ENCODE peak calls at places on chromosomes 4 and X, in five cellular contexts. One of them, this sample, is unnamed.
A peak's percentile ranks its signal among the peaks of the same experiment; 100 is the strongest.

GRCh38 chr4:155734065-155734464 is 24.8 kb upstream of the GUCY1B1 start:
- DNase-seq in cardiac fibroblast: peak; percentile 50
- DNase-seq in fibroblast of lung: peak; percentile 48
- DNase-seq in tibial artery: no peak
- DNase-seq in AG09309: no peak
- DNase-seq in this sample: peak; percentile 27

GRCh38 chrX:12978205-12979010 is 3.5 kb downstream of the TMSB4X start:
- DNase-seq in AG09309: no peak
- DNase-seq in fibroblast of lung: peak; percentile 79
- DNase-seq in tibial artery: no peak
- DNase-seq in cardiac fibroblast: peak; percentile 91
- DNase-seq in this sample: peak; percentile 73

GRCh38 chrX:1903380-1903935 is 288.6 kb downstream of the ASMT start:
- DNase-seq in tibial artery: no peak
- DNase-seq in AG09309: peak; percentile 25
- DNase-seq in cardiac fibroblast: peak; percentile 5
- DNase-seq in fibroblast of lung: no peak
- DNase-seq in this sample: peak; percentile 31

GRCh38 chr4:91243132-91243531 is 1060.6 kb upstream of the GRID2 start:
- DNase-seq in AG09309: no peak
- DNase-seq in tibial artery: no peak
- DNase-seq in fibroblast of lung: peak; percentile 0
- DNase-seq in cardiac fibroblast: no peak
- DNase-seq in this sample: no peak

GRCh38 chrX:129996120-129996519 is 13.7 kb downstream of the BCORL1 start:
- DNase-seq in tibial artery: no peak
- DNase-seq in fibroblast of lung: peak; percentile 65
- DNase-seq in AG09309: peak; percentile 11
- DNase-seq in cardiac fibroblast: peak; percentile 81
- DNase-seq in this sample: no peak

GRCh38 chrX:69107231-69107739 is 58.0 kb downstream of the PJA1 start:
- DNase-seq in cardiac fibroblast: no peak
- DNase-seq in AG09309: no peak
- DNase-seq in fibroblast of lung: no peak
- DNase-seq in tibial artery: no peak
- DNase-seq in this sample: no peak

GRCh38 chr4:180217070-180217469 is 2026.1 kb upstream of the TENM3 start:
- DNase-seq in AG09309: no peak
- DNase-seq in tibial artery: no peak
- DNase-seq in cardiac fibroblast: no peak
- DNase-seq in fibroblast of lung: no peak
- DNase-seq in this sample: no peak

GRCh38 chr4:76374744-76375143 is 46.2 kb downstream of the CCDC158 start:
- DNase-seq in tibial artery: no peak
- DNase-seq in fibroblast of lung: no peak
- DNase-seq in cardiac fibroblast: peak; percentile 18
- DNase-seq in AG09309: no peak
- DNase-seq in this sample: no peak

GRCh38 chr4:107138433-107138832 is 102.3 kb upstream of the DKK2 start:
- DNase-seq in AG09309: no peak
- DNase-seq in fibroblast of lung: no peak
- DNase-seq in cardiac fibroblast: no peak
- DNase-seq in tibial artery: no peak
- DNase-seq in this sample: no peak

GRCh38 chr4:15162465-15163283 is 160.4 kb downstream of the CPEB2 start:
- DNase-seq in cardiac fibroblast: peak; percentile 69
- DNase-seq in AG09309: no peak
- DNase-seq in tibial artery: no peak
- DNase-seq in fibroblast of lung: peak; percentile 76
- DNase-seq in this sample: no peak

GRCh38 chrX:118177708-118178107 is 61.1 kb upstream of the KLHL13 start:
- DNase-seq in fibroblast of lung: no peak
- DNase-seq in AG09309: no peak
- DNase-seq in cardiac fibroblast: no peak
- DNase-seq in tibial artery: no peak
- DNase-seq in this sample: no peak
- H3K4me3 ChIP-seq in fibroblast of lung: no peak overlapping the region
- H3K4me3 ChIP-seq in AG09309: no peak overlapping the region
- H3K4me3 ChIP-seq in cardiac fibroblast: no peak overlapping the region
- H3K4me3 ChIP-seq in tibial artery: no peak overlapping the region
- H3K4me3 ChIP-seq in this sample: no peak overlapping the region

DNA sequence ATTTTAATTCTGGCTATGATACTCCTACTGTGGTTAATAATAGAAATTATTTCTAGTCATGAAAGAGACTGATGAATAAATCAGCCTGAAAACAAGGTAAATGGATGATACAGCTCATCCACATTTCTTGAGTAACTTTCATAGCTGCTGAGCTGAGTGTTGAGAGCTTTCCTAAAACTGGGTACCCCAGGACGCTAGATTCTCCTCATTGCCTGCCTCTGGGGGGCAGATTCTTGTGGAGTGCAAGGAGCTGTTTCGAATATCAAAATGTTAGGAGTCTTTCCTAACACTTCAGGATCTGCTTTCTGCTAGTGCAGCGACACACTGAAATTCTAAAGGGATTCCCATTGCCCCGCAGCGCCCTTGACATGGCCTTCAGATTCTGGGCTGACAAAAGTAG is 2.1 kb downstream of the MND1 start:
- DNase-seq in tibial artery: no peak
- DNase-seq in AG09309: no peak
- DNase-seq in cardiac fibroblast: no peak
- DNase-seq in fibroblast of lung: peak; percentile 33
- DNase-seq in this sample: no peak
- H3K4me3 ChIP-seq in tibial artery: no peak overlapping the region
- H3K4me3 ChIP-seq in AG09309: no peak overlapping the region
- H3K4me3 ChIP-seq in cardiac fibroblast: no peak overlapping the region
- H3K4me3 ChIP-seq in fibroblast of lung: no peak overlapping the region
- H3K4me3 ChIP-seq in this sample: no peak overlapping the region

GRCh38 chr4:2262145-2262943 is 435 bp upstream of the MXD4 start:
- DNase-seq in tibial artery: peak; percentile 100
- DNase-seq in fibroblast of lung: peak; percentile 100
- DNase-seq in AG09309: peak; percentile 98
- DNase-seq in cardiac fibroblast: peak; percentile 100
- DNase-seq in this sample: peak; percentile 99

GRCh38 chr4:2261853-2262144 is at the start of gene MXD4:
- DNase-seq in fibroblast of lung: no peak
- DNase-seq in tibial artery: no peak
- DNase-seq in AG09309: no peak
- DNase-seq in cardiac fibroblast: no peak
- DNase-seq in this sample: no peak

GRCh38 chr4:2261110-2261852 is 628 bp downstream of the MXD4 start:
- DNase-seq in cardiac fibroblast: peak; percentile 47
- DNase-seq in tibial artery: peak; percentile 36
- DNase-seq in AG09309: no peak
- DNase-seq in fibroblast of lung: peak; percentile 49
- DNase-seq in this sample: no peak

GRCh38 chr4:2263701-2264321 is 1.9 kb upstream of the MXD4 start:
- DNase-seq in AG09309: no peak
- DNase-seq in cardiac fibroblast: no peak
- DNase-seq in fibroblast of lung: no peak
- DNase-seq in tibial artery: no peak
- DNase-seq in this sample: no peak

DNA sequence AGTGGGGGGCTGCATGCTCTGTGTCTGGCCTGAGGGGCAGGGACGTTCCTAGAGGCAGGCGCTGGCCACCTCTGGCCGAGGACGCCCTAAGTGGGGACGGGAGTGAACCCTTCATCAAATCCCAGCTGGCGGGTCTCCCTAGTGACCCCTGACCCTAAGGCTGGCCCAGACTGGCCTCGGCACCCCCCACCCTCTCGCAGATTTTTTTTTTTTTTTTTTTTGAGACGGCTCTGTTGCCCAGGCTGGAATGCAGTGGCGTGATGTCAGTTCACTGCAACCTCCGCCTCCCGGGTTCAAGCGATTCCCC is 988 bp upstream of the MXD4 start:
- DNase-seq in cardiac fibroblast: no peak
- DNase-seq in tibial artery: no peak
- DNase-seq in AG09309: no peak
- DNase-seq in fibroblast of lung: no peak
- DNase-seq in this sample: no peak
- H3K4me3 ChIP-seq in cardiac fibroblast: peak overlapping the region; percentile 64
- H3K4me3 ChIP-seq in tibial artery: peak overlapping the region; percentile 57
- H3K4me3 ChIP-seq in AG09309: peak overlapping the region; percentile 50
- H3K4me3 ChIP-seq in fibroblast of lung: peak overlapping the region; percentile 51
- H3K4me3 ChIP-seq in this sample: peak overlapping the region; percentile 72

GRCh38 chr4:185656467-185656890 is 121.2 kb upstream of the PDLIM3 start:
- DNase-seq in AG09309: peak; percentile 17
- DNase-seq in cardiac fibroblast: peak; percentile 71
- DNase-seq in fibroblast of lung: peak; percentile 54
- DNase-seq in tibial artery: peak; percentile 61
- DNase-seq in this sample: peak; percentile 28
- H3K4me3 ChIP-seq in AG09309: no peak overlapping the region
- H3K4me3 ChIP-seq in cardiac fibroblast: peak overlapping the region; percentile 44
- H3K4me3 ChIP-seq in fibroblast of lung: no peak overlapping the region
- H3K4me3 ChIP-seq in tibial artery: peak overlapping the region; percentile 69
- H3K4me3 ChIP-seq in this sample: peak overlapping the region; percentile 13

GRCh38 chrX:15738686-15739016 is 581 bp downstream of the CA5B start:
- DNase-seq in cardiac fibroblast: no peak
- DNase-seq in AG09309: no peak
- DNase-seq in fibroblast of lung: no peak
- DNase-seq in tibial artery: no peak
- DNase-seq in this sample: no peak

GRCh38 chrX:15737188-15737956 is 698 bp upstream of the CA5B start:
- DNase-seq in tibial artery: no peak
- DNase-seq in cardiac fibroblast: peak; percentile 17
- DNase-seq in fibroblast of lung: no peak
- DNase-seq in AG09309: no peak
- DNase-seq in this sample: no peak

GRCh38 chrX:15739886-15740285 is 1.8 kb downstream of the CA5B start:
- DNase-seq in fibroblast of lung: peak; percentile 47
- DNase-seq in cardiac fibroblast: no peak
- DNase-seq in AG09309: no peak
- DNase-seq in tibial artery: no peak
- DNase-seq in this sample: no peak

DNA sequence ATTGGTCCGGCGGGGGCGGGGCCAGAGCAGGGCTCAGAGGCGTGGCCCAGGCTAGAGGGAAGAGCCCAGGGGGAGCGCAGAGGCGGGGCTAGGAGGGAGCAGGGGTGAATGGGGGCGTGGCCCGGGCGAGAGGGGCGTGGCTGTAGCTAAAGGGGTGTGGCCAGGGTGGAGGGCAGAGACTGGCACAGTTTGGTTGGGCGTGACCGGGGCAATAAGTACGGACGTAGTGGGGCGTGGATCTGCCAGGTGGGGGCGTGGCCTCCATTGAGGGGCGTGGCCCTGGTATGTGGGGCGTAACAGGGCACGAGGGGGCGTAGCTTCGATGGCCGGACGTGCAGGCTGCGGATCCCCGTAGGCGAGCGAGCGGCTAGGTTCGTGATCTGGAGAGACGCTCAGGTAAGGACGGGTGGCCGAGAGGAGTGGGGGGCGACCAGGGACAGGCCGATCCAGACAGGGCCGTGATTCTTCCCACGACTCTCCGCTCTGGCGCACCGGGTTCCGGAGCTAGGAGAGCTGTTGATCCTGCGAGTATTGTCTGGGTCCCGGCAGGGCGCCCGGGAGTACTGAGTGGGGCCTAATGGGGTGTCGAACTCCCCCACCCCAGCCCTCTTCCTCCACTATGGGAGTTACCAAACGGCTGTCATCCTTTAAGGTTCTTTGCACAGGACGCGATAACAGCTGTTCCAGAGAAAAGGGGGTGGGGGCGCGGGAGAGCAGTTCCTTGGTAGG is at the start of gene CA5B:
- DNase-seq in AG09309: no peak
- DNase-seq in tibial artery: peak; percentile 91
- DNase-seq in cardiac fibroblast: peak; percentile 86
- DNase-seq in fibroblast of lung: peak; percentile 83
- DNase-seq in this sample: peak; percentile 23
- H3K4me3 ChIP-seq in AG09309: peak within 1 kb of the TSS; percentile 38
- H3K4me3 ChIP-seq in tibial artery: peak within 1 kb of the TSS; percentile 56
- H3K4me3 ChIP-seq in cardiac fibroblast: peak within 1 kb of the TSS; percentile 54
- H3K4me3 ChIP-seq in fibroblast of lung: peak within 1 kb of the TSS; percentile 34
- H3K4me3 ChIP-seq in this sample: peak within 1 kb of the TSS; percentile 42

DNA sequence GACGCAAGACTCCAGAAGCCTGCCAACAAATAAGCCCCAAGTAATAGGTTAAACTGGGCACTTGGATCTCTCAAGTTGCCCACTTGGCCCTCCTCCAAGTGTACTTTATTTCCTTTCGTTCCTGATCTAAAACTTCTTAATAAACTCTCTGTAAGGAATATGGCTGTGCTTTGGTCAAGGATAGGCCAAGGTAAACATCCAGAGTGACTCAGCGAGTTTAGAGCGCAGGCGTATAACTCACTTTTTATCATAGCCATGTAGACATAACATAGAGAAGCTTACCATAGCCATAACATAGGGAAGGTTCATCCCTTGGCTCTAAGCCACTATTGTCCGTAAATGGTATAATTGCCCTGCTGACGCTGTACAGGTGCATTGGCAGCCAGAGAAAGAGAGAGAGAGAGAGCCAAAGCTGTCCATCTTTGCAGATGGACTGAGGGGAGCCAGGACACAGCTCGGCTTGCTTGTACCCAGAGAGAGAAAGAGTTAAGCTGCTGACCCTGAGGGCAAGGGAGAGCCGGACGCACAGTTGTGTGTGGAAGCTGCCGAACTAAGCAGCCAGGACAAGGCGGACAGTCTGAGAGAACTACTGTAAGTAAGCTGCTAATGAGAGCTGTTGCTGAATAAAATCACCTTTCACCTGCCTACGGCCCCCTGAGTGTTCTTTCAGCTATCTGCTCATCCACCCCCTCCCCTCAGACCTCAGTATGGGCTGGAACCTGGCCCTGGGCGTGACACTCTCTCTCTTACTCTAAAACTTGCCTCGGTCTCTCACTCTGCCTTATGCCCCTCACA is 1.8 kb downstream of the TLR1 start:
- DNase-seq in fibroblast of lung: no peak
- DNase-seq in tibial artery: no peak
- DNase-seq in AG09309: no peak
- DNase-seq in cardiac fibroblast: no peak
- DNase-seq in this sample: no peak
- H3K4me3 ChIP-seq in fibroblast of lung: no peak overlapping the region
- H3K4me3 ChIP-seq in tibial artery: no peak overlapping the region
- H3K4me3 ChIP-seq in AG09309: no peak overlapping the region
- H3K4me3 ChIP-seq in cardiac fibroblast: no peak overlapping the region
- H3K4me3 ChIP-seq in this sample: no peak overlapping the region

DNA sequence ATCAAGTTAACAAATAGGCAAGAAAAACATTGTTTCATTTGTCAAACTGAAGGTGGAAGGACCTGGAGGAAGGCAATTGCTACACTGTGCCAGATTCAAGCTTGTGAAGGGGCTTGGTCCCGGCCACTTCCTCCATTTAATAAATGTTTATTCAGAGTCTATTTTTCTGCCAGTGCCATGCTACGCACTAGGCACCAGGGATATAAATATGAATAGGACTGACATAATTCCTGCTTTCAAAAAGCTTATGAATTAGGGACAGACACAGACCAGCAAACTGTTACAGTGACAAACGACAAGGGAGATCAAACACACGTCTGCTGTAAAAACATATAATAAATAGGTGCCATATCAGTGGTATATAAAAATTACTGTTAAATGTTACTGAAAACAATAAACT is 571 bp downstream of the TLR6 start:
- DNase-seq in AG09309: no peak
- DNase-seq in fibroblast of lung: no peak
- DNase-seq in tibial artery: no peak
- DNase-seq in cardiac fibroblast: no peak
- DNase-seq in this sample: no peak
- H3K4me3 ChIP-seq in AG09309: no peak overlapping the region
- H3K4me3 ChIP-seq in fibroblast of lung: no peak overlapping the region
- H3K4me3 ChIP-seq in tibial artery: peak overlapping the region; percentile 7
- H3K4me3 ChIP-seq in cardiac fibroblast: peak overlapping the region; percentile 25
- H3K4me3 ChIP-seq in this sample: no peak overlapping the region